ENCODE peak calls at places on chromosome 20, in eight cellular contexts. One of them, this sample, is unnamed.

GRCh38 chr20:58433759-58434158 is 44.7 kb downstream of the VAPB start:
- DNase-seq in sigmoid colon: no peak
- DNase-seq in RWPE1: peak
- DNase-seq in nephron progenitor cell: no peak
- DNase-seq in PC-3: peak
- DNase-seq in A549: no peak
- DNase-seq in OCI-LY7: no peak
- DNase-seq in fibroblast of villous mesenchyme: peak
- DNase-seq in this sample: peak

GRCh38 chr20:1636621-1637020 is 16.8 kb upstream of the SIRPB1 start:
- DNase-seq in sigmoid colon: no peak
- DNase-seq in RWPE1: no peak
- DNase-seq in nephron progenitor cell: no peak
- DNase-seq in PC-3: no peak
- DNase-seq in A549: no peak
- DNase-seq in OCI-LY7: no peak
- DNase-seq in fibroblast of villous mesenchyme: no peak
- DNase-seq in this sample: no peak

GRCh38 chr20:59827138-59828056 is 106.0 kb downstream of the SYCP2 start:
- DNase-seq in sigmoid colon: peak
- DNase-seq in RWPE1: no peak
- DNase-seq in nephron progenitor cell: no peak
- DNase-seq in PC-3: no peak
- DNase-seq in A549: no peak
- DNase-seq in OCI-LY7: no peak
- DNase-seq in fibroblast of villous mesenchyme: no peak
- DNase-seq in this sample: no peak

GRCh38 chr20:25749667-25750066 is 53.0 kb upstream of the ZNF337 start:
- DNase-seq in sigmoid colon: no peak
- DNase-seq in RWPE1: no peak
- DNase-seq in nephron progenitor cell: no peak
- DNase-seq in PC-3: no peak
- DNase-seq in A549: no peak
- DNase-seq in OCI-LY7: no peak
- DNase-seq in fibroblast of villous mesenchyme: no peak
- DNase-seq in this sample: no peak

GRCh38 chr20:25699914-25700313 is 3.3 kb upstream of the ZNF337 start:
- DNase-seq in sigmoid colon: no peak
- DNase-seq in RWPE1: no peak
- DNase-seq in nephron progenitor cell: no peak
- DNase-seq in PC-3: peak
- DNase-seq in A549: no peak
- DNase-seq in OCI-LY7: no peak
- DNase-seq in fibroblast of villous mesenchyme: no peak
- DNase-seq in this sample: peak

GRCh38 chr20:49395183-49395582 is 87.3 kb downstream of the KCNB1 start:
- DNase-seq in sigmoid colon: peak
- DNase-seq in RWPE1: no peak
- DNase-seq in nephron progenitor cell: no peak
- DNase-seq in PC-3: no peak
- DNase-seq in A549: no peak
- DNase-seq in OCI-LY7: no peak
- DNase-seq in fibroblast of villous mesenchyme: peak
- DNase-seq in this sample: no peak

GRCh38 chr20:6940052-6940451 is 172.6 kb downstream of the BMP2 start:
- DNase-seq in sigmoid colon: no peak
- DNase-seq in RWPE1: no peak
- DNase-seq in nephron progenitor cell: peak
- DNase-seq in PC-3: peak
- DNase-seq in A549: no peak
- DNase-seq in OCI-LY7: peak
- DNase-seq in fibroblast of villous mesenchyme: no peak
- DNase-seq in this sample: peak

GRCh38 chr20:10558635-10559187 is 115.1 kb downstream of the JAG1 start:
- DNase-seq in sigmoid colon: no peak
- DNase-seq in RWPE1: peak
- DNase-seq in nephron progenitor cell: no peak
- DNase-seq in PC-3: peak
- DNase-seq in A549: no peak
- DNase-seq in OCI-LY7: no peak
- DNase-seq in fibroblast of villous mesenchyme: peak
- DNase-seq in this sample: peak

GRCh38 chr20:42018979-42019378 is 400.8 kb upstream of the CHD6 start:
- DNase-seq in sigmoid colon: no peak
- DNase-seq in RWPE1: no peak
- DNase-seq in nephron progenitor cell: no peak
- DNase-seq in PC-3: no peak
- DNase-seq in A549: no peak
- DNase-seq in OCI-LY7: peak
- DNase-seq in fibroblast of villous mesenchyme: peak
- DNase-seq in this sample: no peak

GRCh38 chr20:25020345-25020744 is 27.8 kb upstream of the APMAP start:
- DNase-seq in sigmoid colon: peak
- DNase-seq in RWPE1: no peak
- DNase-seq in nephron progenitor cell: no peak
- DNase-seq in PC-3: no peak
- DNase-seq in A549: no peak
- DNase-seq in OCI-LY7: no peak
- DNase-seq in fibroblast of villous mesenchyme: no peak
- DNase-seq in this sample: no peak

GRCh38 chr20:36629719-36630340 is 16.2 kb downstream of the SLA2 start:
- DNase-seq in sigmoid colon: no peak
- DNase-seq in RWPE1: no peak
- DNase-seq in nephron progenitor cell: no peak
- DNase-seq in PC-3: no peak
- DNase-seq in A549: no peak
- DNase-seq in OCI-LY7: peak
- DNase-seq in fibroblast of villous mesenchyme: no peak
- DNase-seq in this sample: no peak

GRCh38 chr20:59932616-59933295 is 681 bp downstream of the SYCP2 start:
- DNase-seq in sigmoid colon: no peak
- DNase-seq in RWPE1: no peak
- DNase-seq in nephron progenitor cell: no peak
- DNase-seq in PC-3: no peak
- DNase-seq in A549: no peak
- DNase-seq in OCI-LY7: no peak
- DNase-seq in fibroblast of villous mesenchyme: no peak
- DNase-seq in this sample: no peak

GRCh38 chr20:17767624-17768023 is 67.9 kb downstream of the BANF2 start:
- DNase-seq in sigmoid colon: no peak
- DNase-seq in RWPE1: no peak
- DNase-seq in nephron progenitor cell: no peak
- DNase-seq in PC-3: no peak
- DNase-seq in A549: no peak
- DNase-seq in OCI-LY7: no peak
- DNase-seq in fibroblast of villous mesenchyme: no peak
- DNase-seq in this sample: no peak

GRCh38 chr20:24389686-24390085 is 79.7 kb upstream of the SYNDIG1 start:
- DNase-seq in sigmoid colon: no peak
- DNase-seq in RWPE1: no peak
- DNase-seq in nephron progenitor cell: no peak
- DNase-seq in PC-3: no peak
- DNase-seq in A549: no peak
- DNase-seq in OCI-LY7: no peak
- DNase-seq in fibroblast of villous mesenchyme: no peak
- DNase-seq in this sample: no peak

GRCh38 chr20:60589624-60590023 is 631.4 kb downstream of the CDH26 start:
- DNase-seq in sigmoid colon: no peak
- DNase-seq in RWPE1: peak
- DNase-seq in nephron progenitor cell: peak
- DNase-seq in PC-3: peak
- DNase-seq in A549: no peak
- DNase-seq in OCI-LY7: peak
- DNase-seq in fibroblast of villous mesenchyme: peak
- DNase-seq in this sample: peak

GRCh38 chr20:47318027-47318595 is 38.4 kb downstream of the ZMYND8 start:
- DNase-seq in sigmoid colon: peak
- DNase-seq in RWPE1: peak
- DNase-seq in nephron progenitor cell: peak
- DNase-seq in PC-3: peak
- DNase-seq in A549: no peak
- DNase-seq in OCI-LY7: no peak
- DNase-seq in fibroblast of villous mesenchyme: peak
- DNase-seq in this sample: peak

GRCh38 chr20:44720617-44720993 is 5.4 kb downstream of the CCN5 start:
- DNase-seq in sigmoid colon: no peak
- DNase-seq in RWPE1: peak
- DNase-seq in nephron progenitor cell: no peak
- DNase-seq in PC-3: peak
- DNase-seq in A549: peak
- DNase-seq in OCI-LY7: no peak
- DNase-seq in fibroblast of villous mesenchyme: peak
- DNase-seq in this sample: peak

GRCh38 chr20:33653900-33654596 is 8.1 kb upstream of the C20orf144 start:
- DNase-seq in sigmoid colon: peak
- DNase-seq in RWPE1: peak
- DNase-seq in nephron progenitor cell: no peak
- DNase-seq in PC-3: peak
- DNase-seq in A549: no peak
- DNase-seq in OCI-LY7: no peak
- DNase-seq in fibroblast of villous mesenchyme: no peak
- DNase-seq in this sample: peak

GRCh38 chr20:46135856-46136633 is 17.9 kb downstream of the CD40 start:
- DNase-seq in sigmoid colon: no peak
- DNase-seq in RWPE1: no peak
- DNase-seq in nephron progenitor cell: no peak
- DNase-seq in PC-3: no peak
- DNase-seq in A549: no peak
- DNase-seq in OCI-LY7: no peak
- DNase-seq in fibroblast of villous mesenchyme: no peak
- DNase-seq in this sample: no peak

GRCh38 chr20:25706793-25707192 is 10.1 kb upstream of the ZNF337 start:
- DNase-seq in sigmoid colon: no peak
- DNase-seq in RWPE1: no peak
- DNase-seq in nephron progenitor cell: no peak
- DNase-seq in PC-3: no peak
- DNase-seq in A549: no peak
- DNase-seq in OCI-LY7: no peak
- DNase-seq in fibroblast of villous mesenchyme: no peak
- DNase-seq in this sample: peak

GRCh38 chr20:50569864-50570836 is 60.0 kb downstream of the PTPN1 start:
- DNase-seq in sigmoid colon: no peak
- DNase-seq in RWPE1: no peak
- DNase-seq in nephron progenitor cell: no peak
- DNase-seq in PC-3: peak
- DNase-seq in A549: no peak
- DNase-seq in OCI-LY7: peak
- DNase-seq in fibroblast of villous mesenchyme: peak
- DNase-seq in this sample: no peak
- TF ChIP-seq CTCF in sigmoid colon: no peak
- TF ChIP-seq CTCF in RWPE1: no peak
- TF ChIP-seq CTCF in nephron progenitor cell: no peak
- TF ChIP-seq CTCF in PC-3: peak
- TF ChIP-seq CTCF in A549: peak
- TF ChIP-seq CTCF in OCI-LY7: peak
- TF ChIP-seq CTCF in fibroblast of villous mesenchyme: peak
- TF ChIP-seq CTCF in this sample: peak

DNA sequence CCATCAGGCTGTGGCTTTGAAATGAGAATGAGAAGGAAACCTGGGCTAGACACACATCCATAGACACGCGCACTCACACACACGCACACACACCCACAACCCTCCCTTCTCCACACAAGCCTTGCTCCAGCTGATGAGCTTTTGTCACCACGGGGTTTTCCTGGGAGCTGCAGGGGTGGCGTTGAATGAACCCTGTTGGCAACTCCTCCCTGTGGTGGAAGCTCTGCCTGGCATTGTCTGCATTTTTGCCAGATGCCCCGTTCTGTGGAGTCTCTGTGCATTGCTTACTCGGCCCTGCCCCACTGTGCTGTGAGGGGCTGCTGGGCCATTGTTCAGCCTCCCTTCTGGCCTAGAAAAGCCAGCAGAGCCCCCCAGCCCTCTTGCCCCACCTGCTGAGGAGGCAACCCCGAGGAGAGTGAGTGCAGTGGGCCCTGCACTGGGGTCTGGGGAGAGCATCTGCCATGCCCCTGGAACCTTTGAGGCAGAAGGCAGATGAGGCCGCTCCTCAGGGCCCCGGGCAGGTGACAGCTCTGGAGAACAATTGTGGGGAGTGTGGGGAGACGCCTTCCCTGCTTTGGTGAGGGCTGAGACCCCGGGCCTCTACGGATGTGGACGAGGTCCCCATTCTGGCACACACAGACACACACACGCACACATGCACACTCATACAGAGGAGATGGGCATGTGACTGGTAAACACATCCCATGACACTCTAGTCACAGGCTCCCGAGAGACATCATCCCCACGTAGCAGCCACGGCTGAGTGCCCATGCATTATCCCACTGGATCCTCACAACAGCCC is 9.9 kb downstream of the ADIG start:
- DNase-seq in sigmoid colon: no peak
- DNase-seq in RWPE1: no peak
- DNase-seq in nephron progenitor cell: no peak
- DNase-seq in PC-3: no peak
- DNase-seq in A549: no peak
- DNase-seq in OCI-LY7: no peak
- DNase-seq in fibroblast of villous mesenchyme: no peak
- DNase-seq in this sample: peak
- TF ChIP-seq CTCF in sigmoid colon: no peak
- TF ChIP-seq CTCF in RWPE1: no peak
- TF ChIP-seq CTCF in nephron progenitor cell: no peak
- TF ChIP-seq CTCF in PC-3: no peak
- TF ChIP-seq CTCF in A549: no peak
- TF ChIP-seq CTCF in OCI-LY7: no peak
- TF ChIP-seq CTCF in fibroblast of villous mesenchyme: no peak
- TF ChIP-seq CTCF in this sample: peak

DNA sequence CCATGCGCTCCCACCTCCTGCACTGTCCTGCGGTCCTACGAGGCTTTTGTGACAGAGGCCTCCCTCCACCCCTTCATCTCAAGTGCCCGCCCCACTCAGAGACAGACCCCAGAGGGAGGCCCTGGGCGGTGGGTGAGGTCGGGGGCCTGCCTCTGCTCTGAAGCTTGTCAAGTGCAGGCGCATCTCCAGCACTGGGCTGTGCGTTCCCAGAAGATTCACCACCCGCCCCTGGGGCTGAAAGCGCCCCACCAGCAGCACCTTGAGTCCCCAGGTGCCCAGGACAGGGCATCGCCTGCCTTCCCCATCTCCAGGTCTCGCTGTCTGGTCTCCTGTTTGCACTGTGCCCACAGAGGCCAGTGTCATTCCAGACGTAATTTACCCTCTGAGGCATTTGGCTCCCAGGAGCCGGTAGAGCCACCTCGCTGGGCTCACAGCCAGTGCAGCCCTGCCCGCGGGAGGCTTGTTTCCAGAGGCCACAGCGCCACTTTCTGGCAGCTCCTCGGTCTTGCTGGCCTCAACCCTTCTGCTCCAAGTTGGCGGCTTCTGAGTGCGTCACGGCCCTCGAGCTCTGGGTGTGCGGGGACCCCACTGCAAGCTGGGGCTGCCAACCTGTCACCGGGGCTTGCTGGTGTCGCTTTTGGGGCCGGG is 191.1 kb downstream of the TAF4 start:
- DNase-seq in sigmoid colon: no peak
- DNase-seq in RWPE1: peak
- DNase-seq in nephron progenitor cell: peak
- DNase-seq in PC-3: peak
- DNase-seq in A549: no peak
- DNase-seq in OCI-LY7: peak
- DNase-seq in fibroblast of villous mesenchyme: peak
- DNase-seq in this sample: peak
- TF ChIP-seq CTCF in sigmoid colon: no peak
- TF ChIP-seq CTCF in RWPE1: peak
- TF ChIP-seq CTCF in nephron progenitor cell: peak
- TF ChIP-seq CTCF in PC-3: peak
- TF ChIP-seq CTCF in A549: peak
- TF ChIP-seq CTCF in OCI-LY7: peak
- TF ChIP-seq CTCF in fibroblast of villous mesenchyme: peak
- TF ChIP-seq CTCF in this sample: peak

GRCh38 chr20:43530321-43531090 is 23.0 kb downstream of the L3MBTL1 start:
- DNase-seq in sigmoid colon: no peak
- DNase-seq in RWPE1: no peak
- DNase-seq in nephron progenitor cell: no peak
- DNase-seq in PC-3: no peak
- DNase-seq in A549: peak
- DNase-seq in OCI-LY7: no peak
- DNase-seq in fibroblast of villous mesenchyme: no peak
- DNase-seq in this sample: no peak
- TF ChIP-seq CTCF in sigmoid colon: no peak
- TF ChIP-seq CTCF in RWPE1: no peak
- TF ChIP-seq CTCF in nephron progenitor cell: no peak
- TF ChIP-seq CTCF in PC-3: no peak
- TF ChIP-seq CTCF in A549: no peak
- TF ChIP-seq CTCF in OCI-LY7: no peak
- TF ChIP-seq CTCF in fibroblast of villous mesenchyme: no peak
- TF ChIP-seq CTCF in this sample: no peak